ENCODE peak calls at places on chromosomes 5 and 9, in eight cellular contexts. H, A, D, N, P, E, C and X are unnamed samples.

GRCh38 chr5:116355819-116356601 is 218.6 kb downstream of the SEMA6A start:
- DNase-seq in H (no peak), A (no peak), D (no peak), N (no peak), P (no peak), E (no peak), C (no peak), X (no peak)

GRCh38 chr5:151708126-151708525 is 21.4 kb upstream of the SPARC start:
- DNase-seq in H (peak), A (no peak), D (no peak), N (no peak), P (no peak), E (no peak), C (no peak), X (no peak)

GRCh38 chr9:132190966-132191365 is 29.1 kb downstream of the NTNG2 start:
- DNase-seq in H (no peak), A (no peak), D (no peak), N (no peak), P (no peak), E (no peak), C (no peak), X (no peak)

GRCh38 chr5:72816297-72817075 is at the start of gene TNPO1:
- DNase-seq in H (peak), A (peak), D (peak), N (peak), P (peak), E (peak), C (peak), X (peak)

GRCh38 chr9:113056191-113057106 is at the start of gene ZFP37:
- DNase-seq in H (peak), A (peak), D (peak), N (peak), P (peak), E (peak), C (peak), X (peak)

GRCh38 chr5:52807723-52808122 is 20.0 kb downstream of the ITGA1 start:
- DNase-seq in H (no peak), A (no peak), D (no peak), N (no peak), P (no peak), E (no peak), C (no peak), X (no peak)

GRCh38 chr5:108379722-108380530 is 2.0 kb downstream of the FBXL17 start:
- DNase-seq in H (no peak), A (peak), D (no peak), N (peak), P (no peak), E (no peak), C (no peak), X (no peak)

GRCh38 chr5:72290356-72291133 is 29.5 kb downstream of the MRPS27 start:
- DNase-seq in H (no peak), A (peak), D (no peak), N (peak), P (no peak), E (no peak), C (no peak), X (no peak)

GRCh38 chr5:135064235-135064570 is 30.2 kb upstream of the PITX1 start:
- DNase-seq in H (no peak), A (no peak), D (no peak), N (no peak), P (no peak), E (no peak), C (no peak), X (no peak)

GRCh38 chr9:127467621-127468020 is 16.3 kb downstream of the LRSAM1 start:
- DNase-seq in H (no peak), A (no peak), D (no peak), N (no peak), P (no peak), E (no peak), C (no peak), X (no peak)

GRCh38 chr9:112169368-112169767 is 5.7 kb downstream of the SUSD1 start:
- DNase-seq in H (no peak), A (no peak), D (no peak), N (no peak), P (no peak), E (no peak), C (no peak), X (no peak)

GRCh38 chr9:114612272-114612923 is 1.3 kb downstream of the TMEM268 start:
- DNase-seq in H (no peak), A (no peak), D (no peak), N (no peak), P (no peak), E (no peak), C (no peak), X (no peak)

GRCh38 chr5:149632311-149633251 is 51.3 kb downstream of the ARHGEF37 start:
- DNase-seq in H (peak), A (peak), D (no peak), N (peak), P (no peak), E (no peak), C (no peak), X (peak)

GRCh38 chr9:110452227-110452801 is 114.7 kb upstream of the TXNDC8 start:
- DNase-seq in H (peak), A (peak), D (no peak), N (peak), P (no peak), E (no peak), C (no peak), X (no peak)

GRCh38 chr5:52491071-52491828 is 296.5 kb upstream of the ITGA1 start:
- DNase-seq in H (no peak), A (no peak), D (peak), N (no peak), P (no peak), E (no peak), C (peak), X (no peak)

GRCh38 chr5:114367029-114367428 is 5.2 kb downstream of the KCNN2 start:
- DNase-seq in H (no peak), A (peak), D (no peak), N (peak), P (no peak), E (no peak), C (no peak), X (no peak)

GRCh38 chr5:55597014-55597981 is 62.5 kb upstream of the PLPP1 start:
- DNase-seq in H (peak), A (peak), D (peak), N (peak), P (no peak), E (peak), C (no peak), X (no peak)

GRCh38 chr5:82365744-82366228 is 87.6 kb upstream of the RPS23 start:
- DNase-seq in H (peak), A (peak), D (no peak), N (peak), P (no peak), E (no peak), C (no peak), X (no peak)

GRCh38 chr5:131242728-131243255 is 21.1 kb upstream of the CDC42SE2 start:
- DNase-seq in H (peak), A (peak), D (no peak), N (peak), P (no peak), E (no peak), C (no peak), X (peak)

GRCh38 chr5:176682016-176682531 is 34.8 kb downstream of the TSPAN17 start:
- DNase-seq in H (no peak), A (no peak), D (no peak), N (no peak), P (no peak), E (no peak), C (no peak), X (no peak)

GRCh38 chr9:93013856-93014582 is 44.5 kb upstream of the SUSD3 start:
- DNase-seq in H (no peak), A (no peak), D (no peak), N (no peak), P (no peak), E (no peak), C (no peak), X (no peak)

GRCh38 chr9:106438928-106439327 is 424.0 kb upstream of the ZNF462 start:
- DNase-seq in H (peak), A (peak), D (no peak), N (peak), P (no peak), E (no peak), C (no peak), X (no peak)

GRCh38 chr9:84922051-84922450 is 252.5 kb downstream of the NTRK2 start:
- DNase-seq in H (no peak), A (no peak), D (no peak), N (no peak), P (peak), E (no peak), C (no peak), X (no peak)

GRCh38 chr5:22531986-22532385 is 321.2 kb downstream of the CDH12 start:
- DNase-seq in H (no peak), A (no peak), D (no peak), N (no peak), P (no peak), E (no peak), C (no peak), X (no peak)

GRCh38 chr9:137085918-137086530 is 761 bp upstream of the MAN1B1 start:
- DNase-seq in H (peak), A (peak), D (no peak), N (peak), P (peak), E (no peak), C (peak), X (no peak)

GRCh38 chr5:74288448-74289109 is 351.9 kb downstream of the ENC1 start:
- DNase-seq in H (peak), A (peak), D (no peak), N (peak), P (no peak), E (peak), C (no peak), X (no peak)

GRCh38 chr9:30349526-30350513 is 2034.6 kb upstream of the ACO1 start:
- DNase-seq in H (no peak), A (no peak), D (no peak), N (no peak), P (no peak), E (no peak), C (no peak), X (no peak)

GRCh38 chr5:157280511-157280910 is 14.6 kb downstream of the CYFIP2 start:
- DNase-seq in H (no peak), A (no peak), D (no peak), N (no peak), P (no peak), E (no peak), C (no peak), X (no peak)

DNA sequence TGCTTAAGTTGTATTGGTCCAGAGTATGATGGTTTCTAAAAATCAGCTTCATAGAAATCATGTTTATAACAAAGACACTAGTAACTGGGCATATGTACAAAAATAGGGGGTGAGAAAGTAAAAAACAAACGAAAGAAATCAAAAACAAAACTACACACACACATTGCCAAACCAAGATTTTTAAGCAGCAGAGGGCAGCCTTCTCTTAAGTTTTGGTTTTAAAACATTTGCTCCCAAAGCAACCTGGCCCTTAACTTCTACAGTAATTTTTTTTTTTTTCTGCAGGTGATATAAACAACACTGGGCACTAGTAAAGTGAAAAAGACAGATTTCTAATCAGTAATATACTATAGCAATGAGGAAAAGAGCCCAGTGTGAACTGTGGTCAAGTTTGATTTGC is 13.5 kb upstream of the GAPT start:
- DNase-seq in H (no peak), A (peak), D (no peak), N (no peak), P (no peak), E (no peak), C (no peak), X (no peak)
- TF ChIP-seq CTCF in H (peak), A (peak), D (peak), N (no peak), P (no peak), E (no peak), C (peak), X (peak)

DNA sequence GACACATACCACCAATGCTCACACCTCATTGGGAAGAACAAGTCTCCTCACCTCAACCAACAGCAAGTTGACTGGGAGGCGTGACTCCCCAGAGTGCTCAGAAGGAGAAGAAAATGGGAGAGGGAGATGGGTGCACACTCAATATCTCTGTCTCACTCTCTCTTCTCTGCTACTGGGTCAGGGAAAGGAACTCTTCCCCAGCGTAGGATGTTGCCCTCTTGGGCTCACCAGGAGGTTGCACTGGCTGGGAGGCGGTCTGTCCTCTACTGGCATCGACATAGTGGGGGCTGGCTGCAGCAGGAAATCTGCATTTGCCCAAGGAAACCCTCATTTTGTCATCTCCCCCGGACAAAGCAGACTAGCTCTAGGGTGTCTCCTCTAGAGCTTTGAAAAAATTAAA is 179.4 kb upstream of the MVB12B start:
- DNase-seq in H (no peak), A (no peak), D (peak), N (no peak), P (no peak), E (no peak), C (no peak), X (no peak)
- H3K4me3 ChIP-seq in H (no peak), A (no peak), D (no peak), N (no peak), P (no peak), E (no peak), C (no peak), X (no peak)

GRCh38 chr5:9774472-9775079 is 144.4 kb upstream of the TAS2R1 start:
- DNase-seq in H (peak), A (peak), D (no peak), N (peak), P (no peak), E (no peak), C (no peak), X (peak)
- TF ChIP-seq CTCF in H (peak), A (peak), D (no peak), N (peak), P (no peak), E (no peak), C (no peak), X (peak)

GRCh38 chr5:59769832-59770231 is 123.7 kb downstream of the PDE4D start:
- DNase-seq in H (no peak), A (no peak), D (no peak), N (no peak), P (no peak), E (no peak), C (no peak), X (no peak)

GRCh38 chr5:59770953-59771352 is 122.6 kb downstream of the PDE4D start:
- DNase-seq in H (no peak), A (no peak), D (no peak), N (no peak), P (no peak), E (no peak), C (no peak), X (no peak)

GRCh38 chr5:59767753-59768159 is 125.8 kb downstream of the PDE4D start:
- DNase-seq in H (no peak), A (peak), D (no peak), N (no peak), P (no peak), E (no peak), C (no peak), X (no peak)

GRCh38 chr5:59768204-59769040 is 125.1 kb downstream of the PDE4D start:
- DNase-seq in H (peak), A (peak), D (peak), N (peak), P (peak), E (no peak), C (peak), X (no peak)

DNA sequence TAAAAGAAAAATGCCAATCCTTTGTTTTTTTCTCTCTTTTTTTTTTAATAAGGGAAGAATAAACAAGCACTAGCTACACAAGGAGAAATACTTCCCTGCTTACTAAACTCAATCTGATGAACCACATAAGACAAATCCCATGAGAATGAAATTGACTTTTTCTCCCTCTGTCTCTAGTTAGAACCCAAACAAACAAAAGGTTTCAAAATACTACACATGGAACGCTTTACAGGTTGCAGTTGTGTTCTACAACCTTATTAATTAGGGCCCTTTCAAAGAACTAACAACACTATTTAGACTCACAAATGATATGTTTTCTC is 124.5 kb downstream of the PDE4D start:
- DNase-seq in H (peak), A (peak), D (no peak), N (no peak), P (no peak), E (no peak), C (no peak), X (no peak)
- H3K4me3 ChIP-seq in H (peak), A (peak), D (peak), N (peak), P (peak), E (peak), C (peak), X (peak)

DNA sequence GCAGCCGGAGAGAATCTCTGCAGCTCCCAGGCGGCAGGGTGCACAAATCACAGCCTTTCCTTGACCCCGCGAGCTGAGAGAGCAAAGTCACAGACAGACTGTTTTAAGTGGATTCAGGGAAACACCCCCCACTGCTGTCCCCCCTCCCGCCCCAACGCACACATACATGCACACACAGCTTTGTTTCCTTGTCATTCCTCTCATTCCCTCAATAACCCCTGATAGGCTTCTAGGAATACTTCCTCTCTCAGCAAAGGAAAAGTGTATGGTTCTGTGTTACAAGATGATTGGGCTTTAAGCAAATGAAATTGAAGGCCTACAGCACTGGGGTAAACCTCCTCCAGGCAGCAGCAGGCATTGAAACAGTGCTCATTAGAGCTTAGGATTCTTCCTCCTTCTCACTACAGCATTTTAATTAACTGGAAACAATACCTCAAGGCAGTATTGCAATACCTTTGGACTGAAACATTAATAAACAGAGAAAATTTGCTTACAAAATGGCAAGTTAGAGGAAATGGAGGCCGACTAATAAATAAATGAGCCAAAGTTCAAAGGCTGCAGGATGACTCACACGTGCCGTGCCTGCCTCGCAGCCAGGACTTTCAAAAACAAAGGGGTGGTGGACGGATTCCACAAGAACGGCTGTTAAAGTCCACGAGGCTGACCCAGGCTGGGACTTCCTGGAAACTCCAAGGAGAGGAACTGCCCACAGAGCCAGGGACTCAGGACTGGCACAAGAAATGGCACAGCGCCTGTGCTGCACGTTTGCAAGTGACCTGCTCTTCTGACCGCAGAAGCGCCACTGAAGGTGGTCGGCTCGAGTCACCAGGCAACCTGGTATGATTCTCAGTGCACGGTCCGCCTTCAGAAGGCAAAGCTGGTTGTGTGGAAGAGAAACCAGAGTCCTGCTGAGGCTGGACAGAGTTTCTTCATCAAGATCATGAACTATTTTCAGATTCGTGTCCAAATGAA is 236.2 kb downstream of the SYK start:
- DNase-seq in H (peak), A (peak), D (no peak), N (peak), P (no peak), E (no peak), C (peak), X (peak)
- TF ChIP-seq CTCF in H (no peak), A (no peak), D (no peak), N (no peak), P (no peak), E (peak), C (no peak), X (no peak)

GRCh38 chr9:274101-274500 is 59.4 kb downstream of the DOCK8 start:
- DNase-seq in H (no peak), A (no peak), D (no peak), N (no peak), P (no peak), E (no peak), C (no peak), X (no peak)
- H3K4me3 ChIP-seq in H (no peak), A (no peak), D (no peak), N (no peak), P (peak), E (no peak), C (no peak), X (no peak)

GRCh38 chr5:174572591-174572990 is 151.8 kb upstream of the MSX2 start:
- DNase-seq in H (no peak), A (no peak), D (no peak), N (peak), P (no peak), E (no peak), C (no peak), X (no peak)

GRCh38 chr5:174575043-174575442 is 149.3 kb upstream of the MSX2 start:
- DNase-seq in H (no peak), A (no peak), D (no peak), N (no peak), P (no peak), E (no peak), C (no peak), X (no peak)

GRCh38 chr5:174573210-174574014 is 151.0 kb upstream of the MSX2 start:
- DNase-seq in H (no peak), A (no peak), D (no peak), N (peak), P (no peak), E (no peak), C (no peak), X (no peak)

GRCh38 chr5:174570662-174571061 is 153.7 kb upstream of the MSX2 start:
- DNase-seq in H (no peak), A (no peak), D (no peak), N (no peak), P (no peak), E (no peak), C (no peak), X (no peak)

DNA sequence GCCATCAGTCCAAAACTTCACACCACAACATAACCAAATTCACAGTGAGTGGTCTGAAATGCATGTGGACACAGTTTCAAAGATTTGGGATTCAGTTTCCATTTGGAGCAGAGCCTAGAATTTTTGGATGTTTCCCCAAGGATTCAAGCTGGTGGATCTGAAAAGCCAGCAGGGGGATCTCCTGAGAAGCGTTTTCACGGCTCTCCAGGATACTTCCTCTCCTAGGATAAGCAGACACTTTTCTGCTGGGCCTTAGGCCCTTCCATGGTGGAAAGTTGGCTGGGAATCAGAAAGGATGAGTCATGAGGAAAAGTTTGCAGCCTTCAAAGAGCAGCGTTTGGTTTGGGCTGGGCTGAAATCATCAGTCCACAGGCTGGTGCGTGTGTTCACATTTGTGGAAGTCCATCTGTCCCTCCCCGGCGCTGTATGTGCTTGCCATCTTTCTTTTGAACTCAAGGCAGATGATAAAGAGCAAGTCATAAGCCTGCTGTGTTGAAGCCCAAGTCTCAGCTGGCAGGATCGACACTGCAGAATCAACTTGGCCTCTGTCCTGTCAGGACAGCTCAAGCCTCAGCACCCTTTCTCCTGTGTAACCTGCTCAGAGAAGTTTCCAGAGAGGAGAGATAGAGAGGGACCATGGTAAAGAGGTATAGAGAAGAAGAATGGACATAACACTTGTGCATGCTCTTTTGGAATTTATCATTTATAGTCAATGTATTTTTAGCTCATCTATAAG is 152.6 kb upstream of the MSX2 start:
- DNase-seq in H (peak), A (peak), D (peak), N (peak), P (peak), E (peak), C (peak), X (peak)
- TF ChIP-seq CTCF in H (peak), A (peak), D (no peak), N (peak), P (no peak), E (no peak), C (no peak), X (peak)